ENCODE peak calls at places on chromosomes 11 and 22, in six cellular contexts. One of them, this sample, is unnamed.
A peak's percentile ranks its signal among the peaks of the same experiment; 100 is the strongest.

GRCh38 chr11:4921796-4922195 is 2.3 kb downstream of the OR51G1 start:
- DNase-seq in AG04449: no peak
- DNase-seq in fibroblast of the aortic adventitia: no peak
- DNase-seq in GM13976: no peak
- DNase-seq in epithelial cell of proximal tubule: no peak
- DNase-seq in neural crest cell: no peak
- DNase-seq in this sample: no peak

GRCh38 chr11:86931965-86932332 is 23.2 kb downstream of the FZD4 start:
- DNase-seq in AG04449: no peak
- DNase-seq in fibroblast of the aortic adventitia: peak; percentile 88
- DNase-seq in GM13976: no peak
- DNase-seq in epithelial cell of proximal tubule: no peak
- DNase-seq in neural crest cell: no peak
- DNase-seq in this sample: no peak

GRCh38 chr11:116895053-116895757 is 57.8 kb upstream of the APOA1 start:
- DNase-seq in AG04449: no peak
- DNase-seq in fibroblast of the aortic adventitia: no peak
- DNase-seq in GM13976: peak; percentile 43
- DNase-seq in epithelial cell of proximal tubule: no peak
- DNase-seq in neural crest cell: peak; percentile 21
- DNase-seq in this sample: no peak

GRCh38 chr22:35071784-35072183 is 5.8 kb downstream of the ISX start:
- DNase-seq in AG04449: no peak
- DNase-seq in fibroblast of the aortic adventitia: no peak
- DNase-seq in GM13976: no peak
- DNase-seq in epithelial cell of proximal tubule: no peak
- DNase-seq in neural crest cell: no peak
- DNase-seq in this sample: no peak

GRCh38 chr11:2511421-2512369 is 66.9 kb downstream of the KCNQ1 start:
- DNase-seq in AG04449: no peak
- DNase-seq in fibroblast of the aortic adventitia: no peak
- DNase-seq in GM13976: peak; percentile 31
- DNase-seq in epithelial cell of proximal tubule: no peak
- DNase-seq in neural crest cell: no peak
- DNase-seq in this sample: no peak

GRCh38 chr11:74212533-74212932 is 41.4 kb downstream of the PPME1 start:
- DNase-seq in AG04449: no peak
- DNase-seq in fibroblast of the aortic adventitia: peak; percentile 50
- DNase-seq in GM13976: no peak
- DNase-seq in epithelial cell of proximal tubule: no peak
- DNase-seq in neural crest cell: no peak
- DNase-seq in this sample: no peak

GRCh38 chr11:99988105-99988907 is 698.8 kb upstream of the ARHGAP42 start:
- DNase-seq in AG04449: no peak
- DNase-seq in fibroblast of the aortic adventitia: no peak
- DNase-seq in GM13976: no peak
- DNase-seq in epithelial cell of proximal tubule: peak; percentile 42
- DNase-seq in neural crest cell: no peak
- DNase-seq in this sample: no peak

GRCh38 chr11:119700536-119701346 is 28.3 kb downstream of the NECTIN1 start:
- DNase-seq in AG04449: no peak
- DNase-seq in fibroblast of the aortic adventitia: no peak
- DNase-seq in GM13976: no peak
- DNase-seq in epithelial cell of proximal tubule: no peak
- DNase-seq in neural crest cell: no peak
- DNase-seq in this sample: no peak

GRCh38 chr11:70788247-70789022 is 390.1 kb downstream of the CTTN start:
- DNase-seq in AG04449: peak; percentile 17
- DNase-seq in fibroblast of the aortic adventitia: peak; percentile 80
- DNase-seq in GM13976: no peak
- DNase-seq in epithelial cell of proximal tubule: peak; percentile 19
- DNase-seq in neural crest cell: no peak
- DNase-seq in this sample: no peak

GRCh38 chr11:121757480-121758125 is 304.8 kb upstream of the SORL1-AS1 start:
- DNase-seq in AG04449: no peak
- DNase-seq in fibroblast of the aortic adventitia: no peak
- DNase-seq in GM13976: no peak
- DNase-seq in epithelial cell of proximal tubule: no peak
- DNase-seq in neural crest cell: no peak
- DNase-seq in this sample: no peak

GRCh38 chr22:19687561-19688300 is 26.6 kb upstream of the SEPTIN5 start:
- DNase-seq in AG04449: no peak
- DNase-seq in fibroblast of the aortic adventitia: no peak
- DNase-seq in GM13976: no peak
- DNase-seq in epithelial cell of proximal tubule: no peak
- DNase-seq in neural crest cell: no peak
- DNase-seq in this sample: no peak

GRCh38 chr11:102603091-102603490 is 22.0 kb downstream of the MMP20 start:
- DNase-seq in AG04449: no peak
- DNase-seq in fibroblast of the aortic adventitia: peak; percentile 47
- DNase-seq in GM13976: no peak
- DNase-seq in epithelial cell of proximal tubule: peak; percentile 79
- DNase-seq in neural crest cell: peak; percentile 22
- DNase-seq in this sample: no peak

GRCh38 chr11:95794086-95794485 is 3.8 kb downstream of the CEP57 start:
- DNase-seq in AG04449: no peak
- DNase-seq in fibroblast of the aortic adventitia: no peak
- DNase-seq in GM13976: no peak
- DNase-seq in epithelial cell of proximal tubule: no peak
- DNase-seq in neural crest cell: no peak
- DNase-seq in this sample: no peak

GRCh38 chr22:48398181-48398905 is 1429.3 kb downstream of the BRD1 start:
- DNase-seq in AG04449: no peak
- DNase-seq in fibroblast of the aortic adventitia: no peak
- DNase-seq in GM13976: no peak
- DNase-seq in epithelial cell of proximal tubule: no peak
- DNase-seq in neural crest cell: no peak
- DNase-seq in this sample: no peak

GRCh38 chr22:21948390-21948789 is 4.3 kb downstream of the PPM1F start:
- DNase-seq in AG04449: no peak
- DNase-seq in fibroblast of the aortic adventitia: no peak
- DNase-seq in GM13976: no peak
- DNase-seq in epithelial cell of proximal tubule: no peak
- DNase-seq in neural crest cell: no peak
- DNase-seq in this sample: no peak

GRCh38 chr11:9575531-9576240 is 2.2 kb downstream of the WEE1 start:
- DNase-seq in AG04449: no peak
- DNase-seq in fibroblast of the aortic adventitia: no peak
- DNase-seq in GM13976: no peak
- DNase-seq in epithelial cell of proximal tubule: no peak
- DNase-seq in neural crest cell: no peak
- DNase-seq in this sample: no peak

GRCh38 chr11:87324817-87325489 is 287.2 kb downstream of the TMEM135 start:
- DNase-seq in AG04449: no peak
- DNase-seq in fibroblast of the aortic adventitia: no peak
- DNase-seq in GM13976: no peak
- DNase-seq in epithelial cell of proximal tubule: no peak
- DNase-seq in neural crest cell: no peak
- DNase-seq in this sample: no peak

GRCh38 chr11:47408598-47409439 is 429 bp downstream of the SLC39A13 start:
- DNase-seq in AG04449: peak; percentile 54
- DNase-seq in fibroblast of the aortic adventitia: peak; percentile 78
- DNase-seq in GM13976: no peak
- DNase-seq in epithelial cell of proximal tubule: peak; percentile 50
- DNase-seq in neural crest cell: no peak
- DNase-seq in this sample: no peak

GRCh38 chr11:32454993-32455392 is 19.7 kb upstream of the WT1 start:
- DNase-seq in AG04449: no peak
- DNase-seq in fibroblast of the aortic adventitia: no peak
- DNase-seq in GM13976: no peak
- DNase-seq in epithelial cell of proximal tubule: no peak
- DNase-seq in neural crest cell: no peak
- DNase-seq in this sample: no peak

GRCh38 chr11:1866226-1866625 is 13.3 kb downstream of the LSP1 start:
- DNase-seq in AG04449: no peak
- DNase-seq in fibroblast of the aortic adventitia: no peak
- DNase-seq in GM13976: no peak
- DNase-seq in epithelial cell of proximal tubule: no peak
- DNase-seq in neural crest cell: no peak
- DNase-seq in this sample: no peak

GRCh38 chr11:66479741-66480115 is 506 bp upstream of the DPP3 start:
- DNase-seq in AG04449: no peak
- DNase-seq in fibroblast of the aortic adventitia: no peak
- DNase-seq in GM13976: no peak
- DNase-seq in epithelial cell of proximal tubule: no peak
- DNase-seq in neural crest cell: no peak
- DNase-seq in this sample: no peak

GRCh38 chr11:127098684-127099083 is 98.1 kb upstream of the KIRREL3 start:
- DNase-seq in AG04449: no peak
- DNase-seq in fibroblast of the aortic adventitia: no peak
- DNase-seq in GM13976: no peak
- DNase-seq in epithelial cell of proximal tubule: no peak
- DNase-seq in neural crest cell: no peak
- DNase-seq in this sample: no peak

DNA sequence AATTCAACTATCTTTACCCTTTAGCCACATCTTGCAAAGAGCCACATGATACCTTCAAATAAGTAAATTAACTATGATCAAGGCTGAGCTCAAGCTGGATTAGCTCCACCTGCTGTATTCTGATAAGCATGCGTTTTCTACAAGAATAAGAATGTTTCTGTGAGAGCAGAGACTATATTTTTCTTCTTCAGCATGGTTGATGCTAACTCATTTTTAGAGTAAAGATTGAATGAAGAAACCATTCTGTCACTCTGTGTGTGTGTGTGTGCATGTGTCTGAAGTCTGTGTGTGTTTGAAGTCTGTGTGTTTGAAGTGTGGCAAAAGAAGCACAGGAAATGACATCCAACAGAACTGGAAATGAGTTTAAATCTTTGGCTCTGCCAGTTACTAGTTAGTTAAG is 12.0 kb upstream of the LAYN start:
- DNase-seq in AG04449: no peak
- DNase-seq in fibroblast of the aortic adventitia: peak; percentile 23
- DNase-seq in GM13976: no peak
- DNase-seq in epithelial cell of proximal tubule: no peak
- DNase-seq in neural crest cell: no peak
- DNase-seq in this sample: no peak
- TF ChIP-seq CTCF in AG04449: no peak
- TF ChIP-seq CTCF in fibroblast of the aortic adventitia: no peak
- TF ChIP-seq CTCF in GM13976: no peak
- TF ChIP-seq CTCF in epithelial cell of proximal tubule: peak; percentile 24
- TF ChIP-seq CTCF in neural crest cell: no peak
- TF ChIP-seq CTCF in this sample: no peak

GRCh38 chr11:111566324-111566723 is 25.8 kb downstream of the LAYN start:
- DNase-seq in AG04449: no peak
- DNase-seq in fibroblast of the aortic adventitia: no peak
- DNase-seq in GM13976: no peak
- DNase-seq in epithelial cell of proximal tubule: no peak
- DNase-seq in neural crest cell: no peak
- DNase-seq in this sample: no peak
- TF ChIP-seq CTCF in AG04449: no peak
- TF ChIP-seq CTCF in fibroblast of the aortic adventitia: no peak
- TF ChIP-seq CTCF in GM13976: no peak
- TF ChIP-seq CTCF in epithelial cell of proximal tubule: no peak
- TF ChIP-seq CTCF in neural crest cell: no peak
- TF ChIP-seq CTCF in this sample: no peak

GRCh38 chr11:68022531-68022930 is 8.0 kb upstream of the NDUFS8 start:
- DNase-seq in AG04449: no peak
- DNase-seq in fibroblast of the aortic adventitia: no peak
- DNase-seq in GM13976: no peak
- DNase-seq in epithelial cell of proximal tubule: no peak
- DNase-seq in neural crest cell: no peak
- DNase-seq in this sample: no peak

GRCh38 chr11:68018730-68019190 is 8.6 kb downstream of the ALDH3B1 start:
- DNase-seq in AG04449: no peak
- DNase-seq in fibroblast of the aortic adventitia: no peak
- DNase-seq in GM13976: no peak
- DNase-seq in epithelial cell of proximal tubule: no peak
- DNase-seq in neural crest cell: no peak
- DNase-seq in this sample: no peak

GRCh38 chr11:68019486-68019885 is 9.4 kb downstream of the ALDH3B1 start:
- DNase-seq in AG04449: no peak
- DNase-seq in fibroblast of the aortic adventitia: no peak
- DNase-seq in GM13976: no peak
- DNase-seq in epithelial cell of proximal tubule: no peak
- DNase-seq in neural crest cell: no peak
- DNase-seq in this sample: no peak

GRCh38 chr11:68020575-68020974 is 9.9 kb upstream of the NDUFS8 start:
- DNase-seq in AG04449: no peak
- DNase-seq in fibroblast of the aortic adventitia: no peak
- DNase-seq in GM13976: no peak
- DNase-seq in epithelial cell of proximal tubule: no peak
- DNase-seq in neural crest cell: no peak
- DNase-seq in this sample: no peak

GRCh38 chr11:68021167-68021787 is 9.2 kb upstream of the NDUFS8 start:
- DNase-seq in AG04449: no peak
- DNase-seq in fibroblast of the aortic adventitia: no peak
- DNase-seq in GM13976: no peak
- DNase-seq in epithelial cell of proximal tubule: no peak
- DNase-seq in neural crest cell: no peak
- DNase-seq in this sample: no peak
- TF ChIP-seq CTCF in AG04449: peak; percentile 44
- TF ChIP-seq CTCF in fibroblast of the aortic adventitia: peak; percentile 20
- TF ChIP-seq CTCF in GM13976: no peak
- TF ChIP-seq CTCF in epithelial cell of proximal tubule: peak; percentile 69
- TF ChIP-seq CTCF in neural crest cell: peak; percentile 32
- TF ChIP-seq CTCF in this sample: peak; percentile 36

GRCh38 chr11:62852523-62853188 is 13.3 kb upstream of the WDR74 start:
- DNase-seq in AG04449: no peak
- DNase-seq in fibroblast of the aortic adventitia: no peak
- DNase-seq in GM13976: no peak
- DNase-seq in epithelial cell of proximal tubule: no peak
- DNase-seq in neural crest cell: no peak
- DNase-seq in this sample: no peak
- TF ChIP-seq CTCF in AG04449: no peak
- TF ChIP-seq CTCF in fibroblast of the aortic adventitia: no peak
- TF ChIP-seq CTCF in GM13976: no peak
- TF ChIP-seq CTCF in epithelial cell of proximal tubule: no peak
- TF ChIP-seq CTCF in neural crest cell: no peak
- TF ChIP-seq CTCF in this sample: no peak

GRCh38 chr11:63917685-63918523 is 940 bp upstream of the RCOR2 start:
- DNase-seq in AG04449: no peak
- DNase-seq in fibroblast of the aortic adventitia: peak; percentile 51
- DNase-seq in GM13976: peak; percentile 59
- DNase-seq in epithelial cell of proximal tubule: no peak
- DNase-seq in neural crest cell: peak; percentile 66
- DNase-seq in this sample: no peak
- TF ChIP-seq CTCF in AG04449: no peak
- TF ChIP-seq CTCF in fibroblast of the aortic adventitia: no peak
- TF ChIP-seq CTCF in GM13976: no peak
- TF ChIP-seq CTCF in epithelial cell of proximal tubule: no peak
- TF ChIP-seq CTCF in neural crest cell: no peak
- TF ChIP-seq CTCF in this sample: no peak

GRCh38 chr11:21888814-21889213 is 304.1 kb upstream of the ANO5 start:
- DNase-seq in AG04449: no peak
- DNase-seq in fibroblast of the aortic adventitia: no peak
- DNase-seq in GM13976: no peak
- DNase-seq in epithelial cell of proximal tubule: peak; percentile 87
- DNase-seq in neural crest cell: no peak
- DNase-seq in this sample: no peak

GRCh38 chr11:21883354-21883753 is 309.5 kb upstream of the ANO5 start:
- DNase-seq in AG04449: no peak
- DNase-seq in fibroblast of the aortic adventitia: no peak
- DNase-seq in GM13976: no peak
- DNase-seq in epithelial cell of proximal tubule: no peak
- DNase-seq in neural crest cell: no peak
- DNase-seq in this sample: no peak
- TF ChIP-seq CTCF in AG04449: no peak
- TF ChIP-seq CTCF in fibroblast of the aortic adventitia: no peak
- TF ChIP-seq CTCF in GM13976: no peak
- TF ChIP-seq CTCF in epithelial cell of proximal tubule: no peak
- TF ChIP-seq CTCF in neural crest cell: no peak
- TF ChIP-seq CTCF in this sample: no peak